ENCODE peak calls at places on chromosomes 11 and 22, in ten cellular contexts. D is CD8-positive, alpha-beta T cell; V is substantia nigra; A is epithelial cell of prostate; N is right cardiac atrium; M is spleen; Z is SK-N-MC; E is fibroblast of lung; J is IMR-90; H is H9. T is an unnamed sample.

GRCh38 chr11:27473017-27473406 is 422 bp upstream of the LGR4 start:
- DNase-seq in E (no peak), A (no peak), N (no peak), H (no peak), D (no peak), M (no peak), J (no peak), V (no peak), Z (no peak), T (no peak)

GRCh38 chr11:134759314-134759713 is 347.3 kb upstream of the B3GAT1 start:
- DNase-seq in M (peak), E (no peak), N (no peak), D (no peak), H (no peak), J (no peak), A (no peak), V (no peak), Z (no peak), T (no peak)

GRCh38 chr22:43085658-43086606 is 3.3 kb downstream of the TTLL1 start:
- DNase-seq in V (no peak), H (no peak), A (no peak), D (no peak), N (peak), M (no peak), J (no peak), E (no peak), Z (no peak), T (no peak)

GRCh38 chr11:6202036-6202435 is 3.0 kb downstream of the OR52W1 start:
- DNase-seq in V (no peak), A (no peak), E (no peak), M (no peak), J (peak), Z (no peak), H (no peak), D (no peak), N (no peak), T (no peak)

GRCh38 chr11:119641991-119642745 is 86.8 kb downstream of the NECTIN1 start:
- DNase-seq in N (no peak), A (no peak), Z (no peak), H (no peak), J (peak), M (no peak), D (no peak), E (peak), V (no peak), T (peak)

GRCh38 chr22:17754233-17754925 is 19.9 kb downstream of the BID start:
- DNase-seq in H (peak), V (no peak), N (no peak), E (no peak), M (peak), Z (no peak), D (no peak), J (no peak), A (no peak), T (peak)

GRCh38 chr11:119709171-119709570 is 19.8 kb downstream of the NECTIN1 start:
- DNase-seq in M (no peak), E (no peak), J (no peak), A (no peak), D (no peak), H (no peak), Z (no peak), N (peak), V (no peak), T (no peak)

GRCh38 chr11:63838150-63838681 is 694 bp upstream of the MARK2 start:
- DNase-seq in V (no peak), N (peak), J (no peak), Z (no peak), H (peak), D (no peak), A (no peak), E (no peak), M (peak), T (no peak)

GRCh38 chr11:79080506-79080905 is 360.3 kb downstream of the TENM4 start:
- DNase-seq in D (no peak), Z (no peak), M (no peak), E (peak), H (no peak), N (no peak), V (no peak), A (no peak), J (peak), T (no peak)

GRCh38 chr11:101470881-101471535 is 112.8 kb downstream of the TRPC6 start:
- DNase-seq in J (peak), Z (no peak), M (no peak), N (no peak), D (no peak), E (peak), A (no peak), V (no peak), H (no peak), T (no peak)

GRCh38 chr11:100340416-100341323 is 346.4 kb upstream of the ARHGAP42 start:
- DNase-seq in J (no peak), H (no peak), N (no peak), M (no peak), Z (no peak), A (no peak), V (no peak), D (no peak), E (no peak), T (no peak)

GRCh38 chr11:124167852-124168251 is 15.3 kb upstream of the OR10D3 start:
- DNase-seq in V (no peak), D (no peak), Z (no peak), A (no peak), N (no peak), M (no peak), H (no peak), J (no peak), E (no peak), T (no peak)

GRCh38 chr22:17581631-17582030 is 18.3 kb downstream of the SLC25A18 start:
- DNase-seq in N (no peak), J (no peak), H (peak), E (no peak), M (no peak), A (no peak), Z (no peak), V (no peak), D (no peak), T (no peak)

GRCh38 chr11:122748968-122749687 is 89.2 kb upstream of the CRTAM start:
- DNase-seq in Z (peak), M (no peak), N (no peak), J (peak), H (no peak), A (peak), V (no peak), D (no peak), E (peak), T (peak)

GRCh38 chr11:113595810-113596594 is 110.1 kb downstream of the TMPRSS5 start:
- DNase-seq in D (no peak), M (no peak), N (no peak), A (no peak), H (no peak), V (no peak), J (no peak), E (no peak), Z (no peak), T (no peak)

GRCh38 chr22:47535681-47536080 is 773.2 kb downstream of the TBC1D22A start:
- DNase-seq in Z (no peak), E (no peak), N (no peak), A (no peak), M (no peak), V (no peak), J (no peak), D (no peak), H (no peak), T (no peak)

GRCh38 chr22:47544696-47545095 is 782.2 kb downstream of the TBC1D22A start:
- DNase-seq in N (no peak), J (no peak), V (no peak), D (no peak), H (no peak), A (no peak), E (no peak), M (no peak), Z (no peak), T (no peak)

GRCh38 chr22:47543447-47543846 is 781.0 kb downstream of the TBC1D22A start:
- DNase-seq in M (no peak), H (no peak), Z (no peak), J (no peak), A (no peak), N (no peak), E (no peak), V (no peak), D (no peak), T (no peak)

GRCh38 chr22:47539374-47539773 is 776.9 kb downstream of the TBC1D22A start:
- DNase-seq in E (no peak), N (no peak), J (no peak), M (no peak), V (no peak), D (no peak), A (no peak), H (no peak), Z (no peak), T (no peak)

GRCh38 chr22:47540011-47540410 is 777.6 kb downstream of the TBC1D22A start:
- DNase-seq in M (no peak), H (no peak), N (no peak), Z (no peak), D (no peak), E (no peak), V (no peak), A (no peak), J (no peak), T (no peak)
- H3K27ac ChIP-seq in M (no peak), H (no peak), N (no peak), Z (no peak), D (no peak), E (no peak), V (no peak), A (no peak), J (no peak), T (no peak)

GRCh38 chr22:24685804-24686203 is 82.8 kb downstream of the GGT1 start:
- DNase-seq in M (no peak), H (peak), E (peak), N (peak), Z (no peak), A (no peak), D (no peak), J (no peak), V (no peak), T (no peak)
- H3K27ac ChIP-seq in M (no peak), H (no peak), E (no peak), N (no peak), Z (no peak), A (no peak), D (no peak), J (peak), V (no peak), T (no peak)

DNA sequence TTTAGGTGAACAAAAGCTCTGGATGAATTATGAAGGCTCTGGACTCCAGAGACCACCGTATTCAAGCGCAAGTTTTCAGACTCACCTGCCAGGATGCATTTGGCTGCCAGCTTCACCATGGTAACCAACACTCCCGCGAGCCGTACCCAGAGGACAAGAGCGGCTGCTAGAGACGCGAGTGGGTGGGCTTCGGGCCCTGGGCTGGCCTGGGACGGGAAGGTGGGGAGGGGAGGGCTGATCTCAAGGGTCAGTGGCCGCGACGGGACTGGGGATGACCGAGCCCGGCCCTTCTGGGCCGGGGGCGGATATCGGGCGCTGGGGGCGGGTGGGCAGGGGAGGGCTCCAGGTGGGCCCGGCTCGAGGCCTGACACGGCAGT is 342 bp downstream of the IFT27 start:
- DNase-seq in M (peak), E (peak), A (no peak), Z (no peak), D (no peak), H (no peak), J (peak), V (no peak), N (no peak), T (peak)
- H3K27ac ChIP-seq in M (peak), E (peak), A (no peak), Z (no peak), D (peak), H (no peak), J (peak), V (peak), N (peak), T (no peak)

GRCh38 chr11:19793356-19793755 is 80.7 kb downstream of the NAV2 start:
- DNase-seq in A (no peak), M (no peak), N (no peak), H (no peak), E (no peak), J (no peak), V (no peak), D (no peak), Z (no peak), T (no peak)
- H3K27ac ChIP-seq in A (no peak), M (no peak), N (no peak), H (no peak), E (no peak), J (no peak), V (no peak), D (no peak), Z (no peak), T (no peak)

DNA sequence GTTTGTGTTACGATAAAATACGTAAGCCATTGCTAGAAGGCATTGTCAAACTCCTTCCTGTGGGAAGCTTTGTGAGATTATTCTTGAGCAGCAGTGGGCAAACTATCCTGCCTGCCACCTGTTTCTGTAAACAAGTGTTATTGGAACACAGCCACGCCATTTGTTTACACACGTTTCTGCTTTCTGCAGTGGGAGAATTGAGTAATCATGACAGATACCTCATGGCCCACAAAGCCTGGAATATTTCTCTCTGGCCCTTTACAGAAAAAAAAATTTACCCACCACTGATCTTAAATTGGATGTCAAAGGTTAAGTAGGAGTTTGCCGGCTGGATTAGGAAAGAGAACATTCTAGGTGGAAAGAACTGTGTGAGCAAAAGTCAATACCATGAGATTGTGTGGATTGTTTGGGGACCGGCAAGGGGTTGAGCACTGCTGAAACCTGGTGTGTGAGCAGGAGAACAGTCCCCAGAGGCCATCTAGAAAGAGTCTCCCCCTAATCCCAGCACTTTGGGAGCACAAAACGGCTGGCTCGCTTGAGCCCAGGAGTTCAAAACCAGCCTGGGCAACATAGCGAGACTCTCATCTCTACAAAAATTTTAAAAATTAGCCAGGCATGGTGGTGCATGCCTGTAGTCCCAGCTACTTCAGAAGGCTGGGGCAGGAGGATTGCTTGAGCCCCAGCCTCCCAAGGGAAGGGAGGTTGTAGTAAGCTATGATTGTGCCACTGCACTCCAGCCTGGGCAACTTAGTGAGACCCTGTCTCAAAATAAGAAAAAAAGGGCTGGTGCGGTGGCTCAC is 6.0 kb upstream of the PLA2G6 start:
- DNase-seq in D (no peak), V (no peak), N (peak), H (no peak), E (peak), Z (no peak), M (no peak), J (peak), A (no peak), T (no peak)
- H3K27ac ChIP-seq in D (no peak), V (no peak), N (no peak), H (no peak), E (no peak), Z (no peak), M (no peak), J (no peak), A (no peak), T (no peak)

GRCh38 chr22:40199223-40199622 is 21.5 kb downstream of the TNRC6B start:
- DNase-seq in V (no peak), Z (no peak), D (no peak), J (no peak), A (no peak), N (no peak), H (no peak), E (no peak), M (no peak), T (no peak)
- H3K27ac ChIP-seq in V (no peak), Z (no peak), D (no peak), J (no peak), A (no peak), N (no peak), H (no peak), E (no peak), M (no peak), T (no peak)

DNA sequence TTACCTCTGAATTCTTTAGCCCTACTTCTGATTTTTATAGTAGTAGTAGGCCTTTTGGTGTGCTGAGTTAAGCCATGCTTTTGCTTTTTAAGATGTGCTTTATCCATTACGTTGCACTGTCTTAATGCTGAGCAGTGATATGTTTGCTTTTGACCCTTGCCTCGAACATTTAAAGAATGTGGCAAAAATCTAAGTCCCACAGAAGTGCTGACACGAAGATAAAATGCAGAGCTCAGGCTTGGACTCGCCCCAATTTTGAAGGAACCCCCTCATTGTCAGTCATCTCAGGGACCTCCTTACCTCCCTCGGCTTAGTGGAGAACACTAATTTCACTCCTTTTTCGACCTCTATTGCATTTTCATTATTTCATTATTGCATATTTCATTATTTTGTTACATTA is 272.9 kb downstream of the DDX10 start:
- DNase-seq in J (no peak), V (no peak), Z (no peak), D (no peak), A (no peak), M (no peak), E (no peak), H (no peak), N (no peak), T (no peak)
- H3K27ac ChIP-seq in J (no peak), V (no peak), Z (no peak), D (no peak), A (no peak), M (no peak), E (no peak), H (no peak), N (no peak), T (no peak)

T was measured in OCI-LY7.